ENCODE peak calls at places on chromosome 21, in eight cellular contexts. L, P, X, R, E, W, A and Q are unnamed samples.
A peak's percentile ranks its signal among the peaks of the same experiment; 100 is the strongest.

GRCh38 chr21:28554660-28555475 is 437.8 kb downstream of the LTN1 start:
- DNase-seq in L (no peak), P (no peak), X (peak; percentile 63), R (no peak), E (no peak), W (no peak), A (no peak), Q (no peak)

GRCh38 chr21:44471341-44471740 is 16.0 kb downstream of the LRRC3 start:
- DNase-seq in L (no peak), P (no peak), X (no peak), R (no peak), E (no peak), W (no peak), A (no peak), Q (no peak)

GRCh38 chr21:43696214-43696613 is 22.7 kb upstream of the PDXK start:
- DNase-seq in L (no peak), P (no peak), X (no peak), R (no peak), E (peak; percentile 39), W (no peak), A (no peak), Q (no peak)

GRCh38 chr21:25188639-25189038 is 418.6 kb downstream of the MRPL39 start:
- DNase-seq in L (no peak), P (no peak), X (no peak), R (no peak), E (no peak), W (no peak), A (no peak), Q (no peak)

GRCh38 chr21:32771134-32771523 is 426 bp downstream of the PAXBP1 start:
- DNase-seq in L (peak; percentile 18), P (peak; percentile 55), X (peak; percentile 56), R (peak; percentile 65), E (peak; percentile 61), W (peak; percentile 77), A (no peak), Q (peak; percentile 55)

GRCh38 chr21:37119421-37120218 is 46.6 kb downstream of the TTC3 start:
- DNase-seq in L (no peak), P (no peak), X (no peak), R (no peak), E (no peak), W (no peak), A (no peak), Q (no peak)

GRCh38 chr21:43266534-43266933 is 97.7 kb downstream of the CRYAA start:
- DNase-seq in L (no peak), P (no peak), X (no peak), R (no peak), E (no peak), W (no peak), A (no peak), Q (no peak)

GRCh38 chr21:36753556-36753955 is 54.6 kb downstream of the SIM2 start:
- DNase-seq in L (no peak), P (no peak), X (peak; percentile 87), R (no peak), E (no peak), W (no peak), A (no peak), Q (no peak)

GRCh38 chr21:24995206-24995605 is 612.1 kb downstream of the MRPL39 start:
- DNase-seq in L (no peak), P (no peak), X (no peak), R (no peak), E (no peak), W (no peak), A (no peak), Q (no peak)

GRCh38 chr21:21688877-21689276 is 690.7 kb downstream of the NCAM2 start:
- DNase-seq in L (no peak), P (no peak), X (peak; percentile 37), R (no peak), E (no peak), W (peak; percentile 5), A (no peak), Q (no peak)

GRCh38 chr21:29453511-29453910 is 154.8 kb downstream of the BACH1 start:
- DNase-seq in L (no peak), P (no peak), X (no peak), R (no peak), E (no peak), W (no peak), A (no peak), Q (no peak)

GRCh38 chr21:37082375-37082774 is 9.3 kb downstream of the TTC3 start:
- DNase-seq in L (no peak), P (no peak), X (no peak), R (no peak), E (no peak), W (no peak), A (no peak), Q (no peak)

GRCh38 chr21:38766987-38767722 is 38.6 kb upstream of the ETS2 start:
- DNase-seq in L (no peak), P (no peak), X (no peak), R (peak; percentile 46), E (peak; percentile 42), W (no peak), A (no peak), Q (no peak)

GRCh38 chr21:15250384-15250783 is 185.6 kb upstream of the NRIP1 start:
- DNase-seq in L (no peak), P (no peak), X (peak; percentile 53), R (no peak), E (no peak), W (no peak), A (no peak), Q (no peak)

GRCh38 chr21:20996421-20997307 is 1.5 kb upstream of the NCAM2 start:
- DNase-seq in L (no peak), P (no peak), X (peak; percentile 16), R (no peak), E (no peak), W (no peak), A (no peak), Q (no peak)

GRCh38 chr21:29104239-29104708 is 26.2 kb upstream of the MAP3K7CL start:
- DNase-seq in L (no peak), P (no peak), X (peak; percentile 30), R (no peak), E (no peak), W (no peak), A (no peak), Q (no peak)

DNA sequence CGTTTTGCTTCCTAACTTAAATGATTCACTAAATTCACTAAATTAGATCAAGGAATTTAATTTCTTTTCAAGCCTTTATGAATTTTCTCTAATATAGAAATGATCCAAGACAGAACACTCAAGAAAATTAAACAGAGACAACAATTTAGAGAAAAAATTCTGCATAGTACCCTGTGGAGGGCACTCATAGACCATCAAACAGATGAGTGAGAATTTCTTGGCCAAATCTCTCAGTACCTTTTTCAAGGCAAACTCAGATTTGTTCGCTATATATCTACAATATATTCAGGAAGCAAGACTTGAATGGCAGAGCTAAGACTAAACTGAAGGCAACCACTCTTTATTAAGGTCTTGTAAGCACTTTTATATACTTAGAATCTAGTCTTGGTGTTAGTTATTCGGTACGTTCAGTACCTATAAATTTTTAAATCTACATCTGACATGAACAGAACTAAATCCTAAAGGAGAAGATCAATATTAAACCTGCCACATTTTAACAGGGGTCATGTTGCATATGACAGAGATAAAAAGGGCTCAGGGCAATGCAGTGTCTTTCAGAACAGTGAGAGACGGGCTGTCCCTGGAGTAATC is 118.7 kb upstream of the TMPRSS15 start:
- DNase-seq in L (no peak), P (no peak), X (no peak), R (no peak), E (no peak), W (no peak), A (no peak), Q (no peak)
- TF ChIP-seq CTCF in L (no peak), P (peak; percentile 20), X (no peak), R (no peak), E (peak; percentile 10), W (no peak), A (no peak), Q (no peak)

DNA sequence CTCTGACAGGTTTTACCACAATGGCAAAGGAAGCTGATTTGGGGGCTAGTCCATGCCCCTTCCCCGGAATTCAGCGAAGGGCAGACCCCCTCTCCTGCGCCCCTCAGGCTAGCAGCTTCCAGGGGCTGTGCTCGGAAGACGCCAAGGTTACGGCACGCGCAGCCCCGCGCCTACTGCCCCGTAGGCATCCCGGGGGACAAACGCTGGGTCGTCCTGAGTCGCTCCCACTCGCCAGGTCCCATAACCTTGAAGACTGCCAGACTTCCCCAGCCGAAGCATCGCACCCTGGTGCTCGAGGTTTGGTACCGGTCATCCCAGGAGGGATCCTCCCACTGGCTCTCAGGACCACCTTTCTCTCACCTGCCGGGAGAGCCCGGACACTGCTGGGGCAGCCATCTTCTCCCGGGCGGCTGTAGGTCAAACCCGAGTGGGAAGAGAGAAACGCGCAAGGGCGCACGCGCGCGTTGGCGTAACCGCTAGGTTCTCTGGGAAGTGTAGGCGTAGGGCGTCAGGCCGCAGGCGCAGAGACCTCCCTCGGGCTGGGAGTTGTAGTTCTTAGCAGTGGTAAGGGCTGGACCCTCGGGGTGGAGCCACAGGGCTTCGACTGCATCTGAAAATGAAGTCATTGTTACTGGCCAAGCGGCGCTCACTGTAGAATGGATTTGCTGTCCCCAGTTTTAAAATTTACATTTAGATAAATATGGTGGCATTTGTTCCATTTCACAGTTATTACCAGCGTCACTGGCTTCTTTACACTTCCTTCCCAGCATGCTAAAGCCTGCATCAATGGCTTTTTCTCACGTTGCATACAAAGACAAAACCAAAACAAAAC is at the start of gene ATP5PO:
- DNase-seq in L (peak; percentile 91), P (peak; percentile 98), X (peak; percentile 98), R (peak; percentile 98), E (peak; percentile 98), W (peak; percentile 98), A (peak; percentile 83), Q (peak; percentile 96)
- H3K4me1 ChIP-seq in L (peaks cover 10% of the 10 kb centered on the region), P (peaks cover 10% of the 10 kb centered on the region), X (peaks cover 2% of the 10 kb centered on the region), R (peaks cover 17% of the 10 kb centered on the region), E (peaks cover 23% of the 10 kb centered on the region), W (peaks cover 13% of the 10 kb centered on the region), A (peaks cover 3% of the 10 kb centered on the region), Q (peaks cover 5% of the 10 kb centered on the region)

DNA sequence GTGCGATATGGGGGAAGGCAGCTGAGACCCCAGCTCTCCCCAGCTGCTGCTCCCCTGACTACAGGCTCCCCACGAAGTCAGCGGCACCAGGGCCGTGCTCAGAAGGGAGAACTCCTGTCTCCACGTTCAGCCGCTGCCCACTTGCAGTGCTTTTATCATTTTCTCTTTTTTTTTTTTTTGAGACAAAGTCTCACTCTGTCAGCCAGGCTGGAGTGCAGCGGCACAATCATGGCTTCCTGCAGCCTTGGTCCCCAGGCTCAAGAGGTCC is 933 bp upstream of the FTCD start:
- DNase-seq in L (peak; percentile 5), P (peak; percentile 9), X (no peak), R (no peak), E (no peak), W (no peak), A (no peak), Q (peak; percentile 15)
- TF ChIP-seq POLR2A in L (no peak), P (no peak), X (no peak), R (no peak), E (no peak), W (no peak), A (no peak), Q (no peak)

GRCh38 chr21:41387042-41387819 is 25.4 kb downstream of the MX2 start:
- DNase-seq in L (no peak), P (no peak), X (no peak), R (no peak), E (no peak), W (no peak), A (no peak), Q (no peak)
- TF ChIP-seq CTCF in L (no peak), P (no peak), X (no peak), R (no peak), E (no peak), W (no peak), A (no peak), Q (no peak)

GRCh38 chr21:42258150-42258884 is 39.4 kb downstream of the ABCG1 start:
- DNase-seq in L (no peak), P (peak; percentile 76), X (peak; percentile 32), R (peak; percentile 83), E (peak; percentile 82), W (peak; percentile 83), A (peak; percentile 32), Q (peak; percentile 45)
- H3K4me1 ChIP-seq in L (no peaks in the 10 kb centered on the region), P (peaks cover 30% of the 10 kb centered on the region), X (peaks cover 21% of the 10 kb centered on the region), R (peaks cover 18% of the 10 kb centered on the region), E (peaks cover 6% of the 10 kb centered on the region), W (no peaks in the 10 kb centered on the region), A (peaks cover 5% of the 10 kb centered on the region), Q (peaks cover 3% of the 10 kb centered on the region)